ENCODE peak calls at places on chromosomes 1 and 21, in four cellular contexts. P, L, J and H are unnamed samples.
A peak's percentile ranks its signal among the peaks of the same experiment; 100 is the strongest.

GRCh38 chr1:2921970-2922686 is 99.1 kb upstream of the ACTRT2 start:
- DNase-seq in P (no peak), L (peak; percentile 69), J (peak; percentile 59), H (no peak)

GRCh38 chr1:187641907-187642306 is 813.2 kb downstream of the PLA2G4A start:
- DNase-seq in P (no peak), L (no peak), J (no peak), H (no peak)

GRCh38 chr1:56387071-56387747 is 192.2 kb downstream of the PLPP3 start:
- DNase-seq in P (no peak), L (no peak), J (no peak), H (no peak)

GRCh38 chr1:19250629-19251304 is 557 bp downstream of the EMC1 start:
- DNase-seq in P (no peak), L (no peak), J (no peak), H (peak; percentile 65)

GRCh38 chr1:56967900-56968832 is 2.4 kb upstream of the C8B start:
- DNase-seq in P (no peak), L (no peak), J (no peak), H (peak; percentile 25)

GRCh38 chr21:42351626-42352432 is 1.0 kb upstream of the TFF2 start:
- DNase-seq in P (no peak), L (no peak), J (peak; percentile 22), H (no peak)

GRCh38 chr1:230825061-230825803 is 43.1 kb downstream of the C1orf198 start:
- DNase-seq in P (no peak), L (no peak), J (no peak), H (no peak)

GRCh38 chr1:175725684-175726083 is 17.7 kb downstream of the TNR start:
- DNase-seq in P (no peak), L (no peak), J (no peak), H (peak; percentile 65)

GRCh38 chr1:94425821-94426484 is 7.8 kb downstream of the ABCD3 start:
- DNase-seq in P (no peak), L (no peak), J (no peak), H (no peak)

GRCh38 chr1:59674605-59675004 is 140.1 kb upstream of the HOOK1 start:
- DNase-seq in P (peak; percentile 8), L (no peak), J (no peak), H (no peak)

DNA sequence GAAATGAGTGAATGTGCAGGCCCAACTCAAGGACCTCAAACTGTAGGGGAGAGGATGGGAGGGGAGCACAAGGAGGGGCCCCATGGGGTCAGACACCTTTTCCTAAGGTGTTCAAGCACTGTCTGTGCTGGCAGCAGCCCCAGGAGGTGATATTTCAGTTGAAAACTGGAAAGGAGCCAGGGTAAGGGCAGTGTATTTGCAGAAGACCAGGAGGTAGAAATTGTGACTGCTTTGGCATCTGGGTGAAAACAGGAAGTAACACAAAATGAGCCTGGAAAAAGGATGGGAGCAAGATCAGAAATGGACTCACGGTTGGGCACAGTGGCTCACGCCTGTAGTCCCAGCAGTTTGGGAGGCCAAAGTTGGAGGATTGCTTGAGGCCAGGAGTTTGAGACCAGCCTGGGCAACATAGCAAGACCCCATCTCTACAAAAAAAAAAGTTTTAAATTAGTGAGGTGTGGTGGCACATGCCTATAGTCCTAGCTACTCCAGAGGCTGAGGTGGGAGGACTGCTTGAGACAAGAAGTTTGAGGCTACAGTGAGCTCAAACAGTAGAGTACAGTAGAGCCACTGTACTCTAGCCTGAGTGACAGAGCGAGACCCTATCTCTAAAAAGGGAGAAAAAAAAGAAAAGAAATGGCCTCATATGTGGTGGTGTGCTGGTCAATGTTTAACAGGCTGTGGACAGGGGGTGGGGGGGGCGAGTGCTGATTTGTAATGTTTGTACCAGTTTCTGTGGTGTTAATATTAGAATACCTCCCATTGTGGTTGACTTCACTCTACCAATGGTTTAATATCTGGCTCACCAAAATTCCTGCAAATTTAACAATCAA is 76.2 kb upstream of the ANGPTL1 start:
- DNase-seq in P (no peak), L (no peak), J (no peak), H (no peak)
- TF ChIP-seq POLR2A in P (no peak), L (no peak), J (no peak), H (no peak)

GRCh38 chr1:27725374-27726172 is at the start of gene FAM76A:
- DNase-seq in P (peak; percentile 100), L (peak; percentile 97), J (peak; percentile 100), H (peak; percentile 100)
- TF ChIP-seq POLR2A in P (peak; percentile 71), L (peak; percentile 45), J (peak; percentile 87), H (peak; percentile 66)

GRCh38 chr21:44999428-44999971 is 59.7 kb downstream of the SLX9 start:
- DNase-seq in P (no peak), L (no peak), J (no peak), H (no peak)
- TF ChIP-seq POLR2A in P (no peak), L (no peak), J (no peak), H (no peak)

GRCh38 chr1:205598841-205599666 is 32.8 kb downstream of the ELK4 start:
- DNase-seq in P (peak; percentile 51), L (no peak), J (no peak), H (no peak)
- TF ChIP-seq POLR2A in P (no peak), L (no peak), J (no peak), H (no peak)

GRCh38 chr1:1573843-1574720 is 581 bp downstream of the SSU72 start:
- DNase-seq in P (peak; percentile 65), L (peak; percentile 88), J (no peak), H (peak; percentile 90)
- TF ChIP-seq POLR2A in P (no peak), L (no peak), J (no peak), H (no peak)

GRCh38 chr1:22826630-22827580 is 116.3 kb downstream of the EPHB2 start:
- DNase-seq in P (no peak), L (no peak), J (no peak), H (no peak)
- TF ChIP-seq POLR2A in P (no peak), L (no peak), J (no peak), H (no peak)

GRCh38 chr1:43366601-43367025 is 1.2 kb downstream of the ELOVL1 start:
- DNase-seq in P (no peak), L (no peak), J (no peak), H (no peak)

GRCh38 chr1:43368646-43369020 is 822 bp upstream of the ELOVL1 start:
- DNase-seq in P (no peak), L (no peak), J (no peak), H (no peak)

GRCh38 chr1:43366179-43366578 is 1.6 kb downstream of the ELOVL1 start:
- DNase-seq in P (peak; percentile 91), L (no peak), J (peak; percentile 88), H (peak; percentile 22)

GRCh38 chr1:43367904-43368645 is at the start of gene ELOVL1:
- DNase-seq in P (peak; percentile 94), L (peak; percentile 98), J (peak; percentile 96), H (peak; percentile 91)

GRCh38 chr1:43367026-43367903 is 546 bp downstream of the ELOVL1 start:
- DNase-seq in P (peak; percentile 35), L (peak; percentile 76), J (peak; percentile 70), H (peak; percentile 94)
- TF ChIP-seq POLR2A in P (no peak), L (peak; percentile 19), J (no peak), H (peak; percentile 66)